ENCODE peak calls at places on chromosome 20, in seven cellular contexts. D is SK-N-SH, R is K562, H is HCT116, Z is H1, U is GM12878, I is HepG2. J is an unnamed sample.

GRCh38 chr20:528923-529594 is 14.5 kb downstream of the CSNK2A1 start:
- DNase-seq in U (no peak), R (no peak), D (no peak), Z (no peak), I (no peak), H (peak; percentile 73), J (no peak)

GRCh38 chr20:2133318-2134183 is 31.9 kb downstream of the STK35 start:
- DNase-seq in Z (no peak), U (peak; percentile 16), I (no peak), H (no peak), D (no peak), R (peak; percentile 14), J (no peak)

GRCh38 chr20:6845141-6845540 is 77.7 kb downstream of the BMP2 start:
- DNase-seq in H (no peak), R (no peak), D (no peak), Z (no peak), I (no peak), U (no peak), J (no peak)

GRCh38 chr20:37464173-37464572 is 56.9 kb upstream of the NNAT start:
- DNase-seq in I (no peak), U (no peak), Z (no peak), H (no peak), R (no peak), D (no peak), J (no peak)

GRCh38 chr20:53597521-53598120 is 4.0 kb upstream of the ZNF217 start:
- DNase-seq in H (no peak), R (no peak), I (no peak), Z (no peak), D (no peak), U (no peak), J (no peak)

GRCh38 chr20:22684072-22684762 is 99.8 kb upstream of the FOXA2 start:
- DNase-seq in U (peak; percentile 15), I (peak; percentile 84), H (peak; percentile 60), D (peak; percentile 58), Z (peak; percentile 83), R (peak; percentile 69), J (peak; percentile 30)

GRCh38 chr20:45489083-45489531 is 19.6 kb downstream of the WFDC2 start:
- DNase-seq in D (no peak), U (no peak), I (no peak), H (peak; percentile 21), Z (no peak), R (no peak), J (no peak)

GRCh38 chr20:23340524-23340923 is 10.1 kb upstream of the NXT1 start:
- DNase-seq in R (peak; percentile 77), D (peak; percentile 67), H (peak; percentile 54), I (peak; percentile 77), U (no peak), Z (peak; percentile 70), J (peak; percentile 69)

GRCh38 chr20:23249541-23249940 is 101.0 kb upstream of the NXT1 start:
- DNase-seq in U (no peak), I (no peak), R (no peak), H (no peak), D (no peak), Z (no peak), J (no peak)

GRCh38 chr20:6152777-6153176 is 29.9 kb upstream of the FERMT1 start:
- DNase-seq in U (no peak), I (no peak), D (no peak), Z (no peak), H (no peak), R (no peak), J (no peak)

GRCh38 chr20:43906505-43907034 is 8.1 kb upstream of the TOX2 start:
- DNase-seq in R (no peak), U (no peak), I (no peak), Z (no peak), D (no peak), H (no peak), J (no peak)

GRCh38 chr20:9503530-9504251 is 10.7 kb upstream of the LAMP5 start:
- DNase-seq in U (no peak), R (peak; percentile 4), D (no peak), I (no peak), H (no peak), Z (no peak), J (no peak)

GRCh38 chr20:34579936-34580587 is 21.5 kb downstream of the MAP1LC3A start:
- DNase-seq in H (no peak), I (no peak), D (no peak), Z (no peak), U (peak; percentile 67), R (no peak), J (no peak)

GRCh38 chr20:40148886-40149285 is 540.1 kb downstream of the MAFB start:
- DNase-seq in Z (no peak), R (no peak), I (no peak), H (no peak), D (no peak), U (no peak), J (no peak)

GRCh38 chr20:58102744-58103516 is 125.5 kb downstream of the ANKRD60 start:
- DNase-seq in U (no peak), R (no peak), H (no peak), D (no peak), Z (no peak), I (no peak), J (no peak)

GRCh38 chr20:25300496-25301170 is 52.7 kb downstream of the PYGB start:
- DNase-seq in D (no peak), U (no peak), I (no peak), R (no peak), H (no peak), Z (no peak), J (no peak)

GRCh38 chr20:21767739-21768223 is 62.3 kb downstream of the PAX1 start:
- DNase-seq in D (peak; percentile 21), H (no peak), Z (peak; percentile 96), R (peak; percentile 32), I (peak; percentile 86), U (no peak), J (peak; percentile 26)

GRCh38 chr20:21519136-21519584 is 5.3 kb upstream of the NKX2-2 start:
- DNase-seq in Z (no peak), H (no peak), I (no peak), R (no peak), U (no peak), D (no peak), J (no peak)

GRCh38 chr20:24837721-24838456 is 111.2 kb upstream of the CST7 start:
- DNase-seq in I (no peak), H (no peak), Z (no peak), D (no peak), U (no peak), R (no peak), J (no peak)

GRCh38 chr20:6501061-6501460 is 266.4 kb upstream of the BMP2 start:
- DNase-seq in H (no peak), U (no peak), D (no peak), Z (no peak), I (peak; percentile 24), R (no peak), J (no peak)

GRCh38 chr20:36817496-36817895 is 43.9 kb upstream of the DSN1 start:
- DNase-seq in U (no peak), I (no peak), D (no peak), H (no peak), R (no peak), Z (no peak), J (no peak)

DNA sequence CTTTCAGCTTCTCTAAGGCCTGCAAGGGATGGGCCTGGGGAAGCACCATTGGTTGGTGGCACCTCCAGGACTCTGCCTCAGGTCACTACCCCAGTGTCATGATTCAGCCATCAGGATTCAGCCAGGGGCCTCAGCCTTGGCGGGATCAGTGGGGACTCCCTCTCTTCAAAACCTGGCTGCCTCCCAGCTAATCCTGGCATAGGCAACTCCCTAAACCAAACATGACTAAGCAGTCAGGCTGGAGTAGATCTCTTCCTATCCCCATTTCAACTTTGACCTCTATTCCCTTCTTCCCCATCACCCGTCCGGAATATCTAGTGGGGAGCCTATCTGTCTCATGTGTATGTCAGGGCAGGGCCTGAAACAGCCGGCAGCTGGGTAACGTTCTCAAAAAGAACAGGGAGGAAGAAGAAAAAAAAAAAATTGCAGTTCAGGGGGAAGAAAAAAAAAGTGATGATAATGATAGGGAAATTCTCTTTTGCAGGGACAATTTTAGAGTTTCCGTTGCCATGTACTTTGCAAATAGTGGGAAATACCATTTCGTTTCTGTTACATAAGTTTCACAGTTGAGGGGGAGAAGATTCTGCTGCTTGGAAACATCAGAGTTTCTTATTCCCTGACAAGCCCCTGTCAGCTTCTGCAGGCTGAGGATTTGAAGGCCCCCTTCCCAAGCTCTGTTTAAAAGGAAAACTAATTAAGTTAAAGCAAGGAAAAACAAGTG is 4.1 kb upstream of the PREX1 start:
- DNase-seq in Z (no peak), U (no peak), R (peak; percentile 57), I (no peak), D (no peak), H (no peak), J (no peak)
- TF ChIP-seq JUND in Z (no peak), U (no peak), R (peak; percentile 43), I (no peak), D (no peak), H (no peak), J (no peak)

DNA sequence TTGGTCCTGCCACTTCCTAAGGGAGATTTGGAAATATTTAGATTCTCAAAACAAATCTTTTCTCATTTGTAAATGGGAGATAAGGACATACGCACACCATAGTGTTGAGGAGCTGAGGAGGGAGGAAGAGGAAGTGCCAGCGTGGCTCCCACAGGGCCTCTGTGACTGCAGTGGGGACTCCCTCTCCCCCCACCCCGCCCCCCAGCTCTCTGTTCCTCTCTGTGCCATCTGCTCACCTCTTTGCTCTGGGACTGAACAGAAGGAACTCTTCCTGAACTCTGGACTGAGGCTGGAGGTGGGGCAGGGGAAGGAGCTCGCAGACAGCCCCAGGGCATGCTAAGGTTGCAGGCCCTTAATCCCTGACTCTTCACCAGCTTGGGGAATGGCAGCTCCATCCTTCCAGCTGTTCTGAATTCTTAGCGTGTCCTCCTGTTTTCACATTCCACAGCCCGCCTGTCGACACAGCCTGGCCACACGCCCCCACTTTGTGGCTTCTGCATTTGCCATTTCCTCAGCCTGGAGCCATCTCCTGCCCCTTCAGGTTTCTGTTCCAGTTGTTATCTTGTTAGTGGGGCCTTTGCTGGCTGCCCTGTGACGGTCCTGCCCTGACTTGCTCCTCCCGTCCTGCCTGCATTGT is 11.5 kb downstream of the DDX27 start:
- DNase-seq in H (no peak), I (no peak), U (no peak), Z (no peak), R (no peak), D (no peak), J (no peak)
- TF ChIP-seq JUND in H (no peak), I (no peak), U (no peak), Z (no peak), R (no peak), D (no peak), J (no peak)

GRCh38 chr20:17646901-17647301 is 35.1 kb downstream of the RRBP1 start:
- DNase-seq in U (no peak), D (no peak), R (no peak), Z (no peak), I (no peak), H (no peak), J (no peak)
- TF ChIP-seq JUND in U (no peak), D (no peak), R (no peak), Z (no peak), I (peak; percentile 32), H (no peak), J (no peak)

DNA sequence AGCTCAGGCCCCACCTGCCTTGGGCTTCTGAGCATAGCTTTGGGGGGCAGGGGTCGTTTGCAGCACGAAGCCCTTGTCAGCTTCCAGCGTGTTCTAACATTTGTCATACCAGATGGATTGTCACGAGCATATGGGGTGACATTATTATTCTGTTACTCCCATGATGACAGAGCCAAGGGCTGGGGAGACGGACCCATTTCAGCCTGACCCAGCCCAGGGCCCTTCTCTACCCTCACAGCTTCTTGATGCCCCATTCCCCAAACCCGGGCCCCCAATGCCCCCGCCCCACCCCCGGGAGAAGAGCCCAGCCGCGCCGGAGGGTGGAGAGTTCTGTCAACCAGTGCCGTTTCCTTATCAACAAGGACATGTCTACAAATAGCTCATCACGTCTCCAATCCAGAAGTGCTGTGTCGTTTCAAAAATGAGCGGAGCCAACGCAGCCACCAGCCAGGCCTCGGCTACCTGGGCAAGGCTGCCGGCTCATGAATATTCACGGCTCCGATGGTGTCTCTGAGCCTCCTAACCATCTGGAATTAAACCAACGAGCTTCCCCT is 9.6 kb upstream of the CHRNA4 start:
- DNase-seq in H (no peak), Z (no peak), U (no peak), R (no peak), I (no peak), D (no peak), J (no peak)
- TF ChIP-seq JUND in H (no peak), Z (no peak), U (no peak), R (no peak), I (no peak), D (no peak), J (no peak)